ENCODE peak calls at places on chromosome X, in four cellular contexts. I, K, W and Z are unnamed samples. For H3K4me1, the result is how much of the 10 kb centered on the place peaks cover.

GRCh38 chrX:19805054-19805690 is 82.2 kb downstream of the SH3KBP1 start:
- DNase-seq in I (no peak), K (no peak), W (no peak), Z (no peak)

GRCh38 chrX:68571292-68572256 is 72.7 kb downstream of the YIPF6 start:
- DNase-seq in I (no peak), K (no peak), W (no peak), Z (peak)

GRCh38 chrX:153902388-153902787 is 2.1 kb upstream of the AVPR2 start:
- DNase-seq in I (no peak), K (no peak), W (no peak), Z (no peak)

GRCh38 chrX:73916931-73917657 is 354.1 kb downstream of the CHIC1 start:
- DNase-seq in I (no peak), K (peak), W (no peak), Z (peak)

GRCh38 chrX:48521353-48522243 is at the start of gene EBP:
- DNase-seq in I (peak), K (peak), W (peak), Z (peak)

GRCh38 chrX:132025085-132025484 is 2.0 kb downstream of the STK26 start:
- DNase-seq in I (no peak), K (no peak), W (no peak), Z (no peak)

GRCh38 chrX:129769467-129770154 is 10.1 kb upstream of the SASH3 start:
- DNase-seq in I (no peak), K (no peak), W (no peak), Z (no peak)

GRCh38 chrX:51144828-51145442 is 187.7 kb upstream of the NUDT10 start:
- DNase-seq in I (peak), K (peak), W (peak), Z (peak)

GRCh38 chrX:30582664-30583063 is 5.1 kb upstream of the TASL start:
- DNase-seq in I (no peak), K (no peak), W (no peak), Z (no peak)

GRCh38 chrX:120562569-120562926 is 1.8 kb upstream of the CUL4B start:
- DNase-seq in I (no peak), K (no peak), W (no peak), Z (no peak)

GRCh38 chrX:105701310-105702052 is 120.9 kb upstream of the NRK start:
- DNase-seq in I (no peak), K (no peak), W (no peak), Z (peak)

GRCh38 chrX:71917621-71918341 is 7.1 kb downstream of the NHSL2 start:
- DNase-seq in I (no peak), K (no peak), W (peak), Z (no peak)

GRCh38 chrX:1361275-1361674 is 24.7 kb downstream of the IL3RA start:
- DNase-seq in I (no peak), K (no peak), W (no peak), Z (no peak)

GRCh38 chrX:25442501-25442900 is 426.7 kb upstream of the ARX start:
- DNase-seq in I (no peak), K (no peak), W (no peak), Z (no peak)

GRCh38 chrX:121479406-121479805 is 432.0 kb downstream of the GLUD2 start:
- DNase-seq in I (no peak), K (no peak), W (no peak), Z (no peak)

GRCh38 chrX:444305-444704 is 57.6 kb upstream of the PPP2R3B start:
- DNase-seq in I (no peak), K (no peak), W (no peak), Z (no peak)

GRCh38 chrX:78517124-78517523 is 142.0 kb downstream of the RTL3 start:
- DNase-seq in I (no peak), K (no peak), W (no peak), Z (peak)

GRCh38 chrX:19893722-19894121 is 6.3 kb upstream of the SH3KBP1 start:
- DNase-seq in I (no peak), K (no peak), W (no peak), Z (peak)

GRCh38 chrX:1464282-1465131 is 11.8 kb upstream of the ASMTL start:
- DNase-seq in I (peak), K (no peak), W (peak), Z (no peak)

GRCh38 chrX:48897621-48898306 is at the start of the genes PQBP1 and TIMM17B:
- DNase-seq in I (peak), K (peak), W (peak), Z (peak)

GRCh38 chrX:37871626-37872302 is 24.4 kb upstream of the DYNLT3 start:
- DNase-seq in I (no peak), K (no peak), W (no peak), Z (peak)

GRCh38 chrX:107576841-107577240 is 51.5 kb upstream of the PRPS1 start:
- DNase-seq in I (no peak), K (no peak), W (no peak), Z (no peak)

GRCh38 chrX:13650318-13650717 is 2.6 kb upstream of the TCEANC start:
- DNase-seq in I (no peak), K (no peak), W (no peak), Z (no peak)

GRCh38 chrX:13645464-13646153 is 7.3 kb upstream of the TCEANC start:
- DNase-seq in I (no peak), K (no peak), W (no peak), Z (no peak)

GRCh38 chrX:13649823-13650222 is 3.1 kb upstream of the TCEANC start:
- DNase-seq in I (no peak), K (no peak), W (no peak), Z (no peak)

GRCh38 chrX:13646154-13646549 is 6.8 kb upstream of the TCEANC start:
- DNase-seq in I (peak), K (peak), W (peak), Z (peak)

GRCh38 chrX:13647709-13648212 is 5.2 kb upstream of the TCEANC start:
- DNase-seq in I (no peak), K (no peak), W (no peak), Z (peak)
- H3K18ac ChIP-seq in I (no peak), K (no peak), W (no peak), Z (no peak)

DNA sequence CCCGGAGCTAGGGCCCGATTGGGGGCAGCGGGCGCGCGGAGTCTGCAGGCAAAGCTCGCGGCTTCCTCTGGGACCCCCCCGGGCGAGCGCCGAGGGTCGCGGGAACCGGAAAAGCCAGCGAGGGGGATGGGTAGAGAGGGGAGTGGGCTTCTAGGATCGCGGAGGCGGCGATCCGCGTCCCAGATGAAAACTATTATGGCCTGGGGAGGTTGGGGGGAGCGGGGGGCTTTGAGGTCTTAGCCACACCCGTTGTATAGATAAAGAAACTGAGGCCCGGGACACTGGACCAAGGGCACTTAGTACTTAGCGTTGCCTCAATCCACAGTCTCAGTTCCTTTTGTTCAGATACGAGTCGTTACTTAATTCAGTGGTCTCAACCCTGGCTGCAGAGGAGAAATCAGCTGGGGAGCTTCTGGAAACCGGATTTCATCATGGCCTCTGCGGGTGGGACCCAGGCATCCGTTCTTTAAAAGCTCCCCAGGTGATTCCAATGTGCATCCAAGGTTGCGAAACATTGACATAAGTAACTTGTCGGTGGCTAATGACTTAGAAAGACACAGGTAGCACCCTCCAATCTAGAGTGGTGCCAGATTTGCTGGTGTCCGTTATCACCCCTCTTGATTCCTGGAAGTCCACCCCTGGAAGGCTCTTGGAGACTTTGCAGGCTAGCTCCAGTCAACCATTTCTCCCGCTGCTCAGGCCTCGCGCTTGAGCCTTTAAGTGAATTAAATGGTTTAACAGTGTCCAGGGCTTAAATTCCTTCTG is 90.7 kb downstream of the GEMIN8 start:
- DNase-seq in I (peak), K (no peak), W (peak), Z (no peak)
- H2AFZ ChIP-seq in I (no peak), K (peak), W (no peak), Z (no peak)

GRCh38 chrX:136781180-136781797 is 557 bp upstream of the ARHGEF6 start:
- DNase-seq in I (no peak), K (no peak), W (no peak), Z (no peak)
- H3K4me1 ChIP-seq in I (under half), K (under half), W (under half), Z (under half)

DNA sequence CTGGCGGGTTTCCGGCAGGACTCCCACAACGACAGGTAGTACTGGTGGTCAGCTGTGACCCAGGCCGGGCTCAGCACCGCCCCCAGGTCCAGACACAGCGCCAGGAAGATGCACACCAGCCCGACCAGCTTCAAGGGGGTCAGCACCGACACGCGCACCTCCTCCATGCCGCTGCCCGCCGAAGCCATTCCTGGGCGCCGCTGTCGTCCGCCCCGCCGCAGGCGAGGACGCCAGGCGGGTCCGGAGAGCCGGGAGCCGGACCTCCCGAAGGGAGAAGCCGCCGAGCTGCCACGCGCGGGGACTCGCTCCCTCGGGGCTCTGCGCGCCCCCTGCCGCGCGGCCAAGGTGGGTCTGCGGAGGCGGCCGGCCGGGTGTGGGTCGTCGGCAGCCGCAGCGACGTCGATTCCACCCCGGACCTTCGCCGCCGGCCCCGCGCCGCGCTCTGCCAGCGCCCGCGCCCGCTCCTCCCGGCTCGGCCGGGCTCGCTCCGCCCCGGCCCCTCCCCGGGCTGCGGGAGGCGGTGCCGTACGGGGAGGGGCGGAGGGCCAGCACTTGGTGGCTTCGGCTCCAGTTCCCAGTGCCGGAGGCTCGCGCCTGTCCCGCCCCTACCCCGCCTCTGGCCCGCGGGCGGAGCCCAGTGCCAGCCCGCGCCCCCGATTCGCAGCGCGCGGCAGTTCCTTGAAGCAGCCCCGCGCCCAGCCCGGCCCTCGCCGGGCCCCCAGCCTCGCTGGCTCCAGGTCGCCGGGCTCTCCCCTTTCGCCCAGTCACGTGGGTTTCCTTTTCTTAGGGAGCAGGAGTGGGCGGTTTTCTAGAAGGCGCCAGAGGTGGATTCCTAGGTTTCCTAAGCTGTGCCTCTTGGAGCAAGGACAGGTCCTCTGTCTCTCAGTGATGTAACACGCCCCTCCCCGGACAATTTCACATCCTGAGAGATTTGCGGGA is at the start of gene TMEM47:
- DNase-seq in I (peak), K (peak), W (peak), Z (peak)
- H3K18ac ChIP-seq in I (peak), K (peak), W (peak), Z (peak)

DNA sequence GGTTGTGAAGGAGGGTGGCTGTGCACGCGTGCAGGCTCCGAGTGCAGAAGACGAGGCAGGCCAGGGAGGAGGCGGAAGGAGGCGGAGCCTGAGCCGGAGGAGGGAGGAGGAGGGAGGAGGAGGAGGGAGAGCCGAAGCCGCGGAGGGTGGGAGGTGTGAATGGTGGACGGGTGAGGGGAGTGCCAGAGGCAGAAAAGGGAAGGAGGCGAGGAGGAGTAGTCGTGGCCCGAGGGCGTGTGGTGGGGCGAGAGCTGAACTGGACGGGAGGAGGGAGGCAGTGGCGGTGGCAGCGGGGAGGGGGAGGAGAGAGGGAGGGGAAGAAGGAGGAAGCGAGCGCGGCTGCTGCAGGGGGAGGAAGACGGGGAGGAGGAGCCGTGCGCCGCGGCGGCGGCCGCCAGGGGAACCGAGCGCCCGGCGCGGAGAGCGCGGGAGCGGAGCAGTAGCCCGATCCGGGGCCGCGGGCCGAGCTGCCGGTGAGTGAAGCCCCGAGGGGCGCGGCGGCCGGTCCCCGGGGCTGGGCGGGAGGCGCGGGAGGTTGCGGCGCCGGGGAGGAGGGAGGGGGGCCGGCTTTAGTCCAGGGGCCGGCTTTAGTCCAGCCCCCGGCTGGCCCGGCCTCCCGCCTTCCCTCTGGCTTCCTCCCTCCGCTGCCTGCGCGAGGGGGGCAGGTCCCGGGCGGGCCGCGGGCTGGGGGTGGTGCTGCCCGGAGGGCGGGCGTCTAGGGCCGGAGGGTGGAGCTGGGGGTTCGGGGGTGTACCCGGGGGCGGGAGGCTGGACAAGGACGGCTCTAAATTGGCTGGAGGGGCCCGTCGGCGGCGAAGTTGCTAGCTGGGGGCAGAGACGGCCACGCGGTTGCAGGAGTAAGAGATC is at the start of gene TMEM164:
- DNase-seq in I (peak), K (peak), W (peak), Z (peak)
- H2AFZ ChIP-seq in I (peak), K (peak), W (no peak), Z (peak)

GRCh38 chrX:10104958-10105658 is 51.7 kb upstream of the CLCN4 start:
- DNase-seq in I (no peak), K (no peak), W (no peak), Z (peak)
- H3K4me1 ChIP-seq in I (under half), K (under half), W (under half), Z (under half)

DNA sequence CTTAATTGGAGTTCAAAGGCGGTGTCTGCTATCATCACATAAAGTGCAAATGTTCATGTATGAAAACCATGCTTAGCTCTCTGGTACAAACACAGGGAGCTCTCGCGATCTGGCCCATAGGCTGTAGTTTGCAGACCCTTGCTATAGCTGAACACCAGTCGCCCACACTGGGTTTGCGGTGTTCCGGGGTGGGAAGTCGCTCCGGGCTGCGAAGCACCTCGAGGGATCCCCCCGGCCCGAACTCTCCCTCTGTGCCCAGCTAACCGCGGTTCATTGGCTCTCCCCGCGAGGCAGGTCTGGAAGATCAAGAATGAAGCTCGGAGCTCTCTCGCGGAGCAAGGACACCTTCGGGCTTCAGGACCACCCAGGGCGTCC is 347 bp upstream of the PRPS2 start:
- DNase-seq in I (no peak), K (no peak), W (no peak), Z (no peak)
- H3K18ac ChIP-seq in I (peak), K (peak), W (no peak), Z (no peak)